ENCODE peak calls at places on chromosomes 1 and 21, in seven cellular contexts. Z is neural progenitor cell, N is PC-3, K is GM23248, O is HCT116, J is MM.1S, X is GM23338. I is an unnamed sample.

GRCh38 chr1:14071581-14071980 is 371.6 kb downstream of the PRDM2 start:
- DNase-seq in K (no peak), O (no peak), J (no peak), N (peak), X (no peak), Z (no peak), I (no peak)

GRCh38 chr21:32412162-32412997 is at the start of gene EVA1C:
- DNase-seq in N (peak), Z (peak), J (no peak), K (peak), O (no peak), X (peak), I (peak)

GRCh38 chr1:29236743-29236992 is 346 bp downstream of the PTPRU start:
- DNase-seq in O (no peak), Z (no peak), X (no peak), K (no peak), N (no peak), J (no peak), I (no peak)

GRCh38 chr21:16205527-16205926 is 475.7 kb downstream of the USP25 start:
- DNase-seq in O (no peak), N (no peak), J (no peak), X (no peak), Z (no peak), K (no peak), I (no peak)

GRCh38 chr1:170665625-170666024 is 1.7 kb downstream of the PRRX1 start:
- DNase-seq in K (peak), Z (peak), N (no peak), X (no peak), O (no peak), J (no peak), I (no peak)

GRCh38 chr1:160818207-160818935 is 22.4 kb downstream of the LY9 start:
- DNase-seq in K (no peak), O (no peak), J (no peak), N (no peak), Z (no peak), X (peak), I (no peak)

GRCh38 chr1:1114431-1114830 is 1.5 kb downstream of the C1orf159 start:
- DNase-seq in J (no peak), Z (no peak), K (no peak), O (no peak), N (no peak), X (no peak), I (no peak)

GRCh38 chr1:27719286-27720251 is 6.2 kb upstream of the FAM76A start:
- DNase-seq in J (peak), X (peak), O (no peak), K (peak), Z (no peak), N (peak), I (no peak)

GRCh38 chr1:195082183-195082582 is 1526.1 kb downstream of the KCNT2 start:
- DNase-seq in Z (no peak), K (peak), O (no peak), N (peak), X (no peak), J (no peak), I (no peak)

GRCh38 chr1:170377896-170378634 is 153.9 kb upstream of the GORAB start:
- DNase-seq in O (no peak), Z (no peak), J (no peak), N (no peak), K (no peak), X (no peak), I (no peak)

GRCh38 chr1:29352719-29353420 is 116.5 kb downstream of the PTPRU start:
- DNase-seq in Z (no peak), K (no peak), O (no peak), N (no peak), X (no peak), J (no peak), I (no peak)

GRCh38 chr1:96804649-96805048 is 83.1 kb downstream of the PTBP2 start:
- DNase-seq in Z (no peak), N (no peak), J (no peak), K (no peak), O (no peak), X (peak), I (no peak)

GRCh38 chr1:40834968-40835545 is 27.1 kb downstream of the CITED4 start:
- DNase-seq in O (no peak), K (no peak), J (no peak), N (no peak), Z (no peak), X (peak), I (no peak)

GRCh38 chr1:12344611-12345299 is 114.9 kb downstream of the VPS13D start:
- DNase-seq in O (no peak), N (no peak), J (no peak), X (no peak), K (no peak), Z (no peak), I (no peak)

GRCh38 chr21:38277501-38278111 is 20.8 kb downstream of the KCNJ15 start:
- DNase-seq in X (no peak), N (peak), O (no peak), K (peak), J (no peak), Z (no peak), I (peak)

GRCh38 chr1:60848583-60849188 is 233.7 kb upstream of the NFIA start:
- DNase-seq in J (peak), X (peak), N (peak), O (peak), K (peak), Z (peak), I (peak)

GRCh38 chr1:113978863-113979702 is at the start of gene OLFML3:
- DNase-seq in J (peak), X (peak), N (peak), O (peak), K (peak), Z (peak), I (peak)

GRCh38 chr1:27238032-27238431 is 3.6 kb downstream of the WDTC1 start:
- DNase-seq in X (no peak), Z (no peak), O (no peak), N (no peak), J (no peak), K (no peak), I (no peak)

GRCh38 chr1:37605061-37605650 is 9.4 kb upstream of the GNL2 start:
- DNase-seq in X (peak), K (no peak), Z (no peak), N (no peak), J (no peak), O (no peak), I (no peak)

GRCh38 chr21:38333290-38334272 is 76.8 kb downstream of the KCNJ15 start:
- DNase-seq in X (peak), N (no peak), K (no peak), O (no peak), Z (no peak), J (no peak), I (no peak)

GRCh38 chr1:174171078-174171477 is 11.8 kb downstream of the RABGAP1L start:
- DNase-seq in X (no peak), K (no peak), J (no peak), O (no peak), N (no peak), Z (no peak), I (no peak)

GRCh38 chr1:204266504-204267034 is 52.8 kb upstream of the GOLT1A start:
- DNase-seq in X (no peak), J (no peak), K (peak), N (no peak), Z (no peak), O (no peak), I (peak)

GRCh38 chr1:117541003-117541402 is 64.8 kb upstream of the TENT5C start:
- DNase-seq in X (no peak), K (peak), J (no peak), N (no peak), O (no peak), Z (no peak), I (peak)

DNA sequence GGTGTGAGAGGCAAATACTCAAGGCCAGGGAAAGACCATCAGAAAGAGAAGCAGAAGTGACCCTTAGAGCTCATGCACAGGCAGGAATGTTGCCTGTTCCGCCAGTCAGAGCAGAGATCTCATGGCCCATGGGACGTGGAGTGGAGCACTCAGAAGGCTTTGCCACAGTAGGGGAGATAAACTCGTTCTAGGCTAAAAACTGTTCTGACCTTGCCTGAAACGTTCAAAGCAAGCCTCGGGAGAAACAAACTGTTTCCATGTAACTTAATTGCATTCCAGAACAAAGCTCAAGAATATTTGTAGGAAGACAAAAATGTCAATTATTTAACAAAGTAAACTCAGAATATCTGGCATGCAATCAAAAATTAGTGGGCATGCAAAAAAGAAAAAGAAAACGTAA is 20.7 kb upstream of the SLC19A1 start:
- DNase-seq in J (no peak), K (no peak), O (no peak), Z (no peak), N (no peak), X (no peak), I (no peak)
- TF ChIP-seq EZH2phosphoT487 in J (no peak), K (no peak), O (no peak), Z (no peak), N (no peak), X (no peak), I (no peak)

GRCh38 chr21:27329255-27329851 is 362.5 kb upstream of the ADAMTS5 start:
- DNase-seq in J (no peak), N (peak), O (no peak), K (no peak), Z (no peak), X (no peak), I (no peak)
- TF ChIP-seq EZH2phosphoT487 in J (no peak), N (no peak), O (no peak), K (no peak), Z (no peak), X (no peak), I (no peak)

DNA sequence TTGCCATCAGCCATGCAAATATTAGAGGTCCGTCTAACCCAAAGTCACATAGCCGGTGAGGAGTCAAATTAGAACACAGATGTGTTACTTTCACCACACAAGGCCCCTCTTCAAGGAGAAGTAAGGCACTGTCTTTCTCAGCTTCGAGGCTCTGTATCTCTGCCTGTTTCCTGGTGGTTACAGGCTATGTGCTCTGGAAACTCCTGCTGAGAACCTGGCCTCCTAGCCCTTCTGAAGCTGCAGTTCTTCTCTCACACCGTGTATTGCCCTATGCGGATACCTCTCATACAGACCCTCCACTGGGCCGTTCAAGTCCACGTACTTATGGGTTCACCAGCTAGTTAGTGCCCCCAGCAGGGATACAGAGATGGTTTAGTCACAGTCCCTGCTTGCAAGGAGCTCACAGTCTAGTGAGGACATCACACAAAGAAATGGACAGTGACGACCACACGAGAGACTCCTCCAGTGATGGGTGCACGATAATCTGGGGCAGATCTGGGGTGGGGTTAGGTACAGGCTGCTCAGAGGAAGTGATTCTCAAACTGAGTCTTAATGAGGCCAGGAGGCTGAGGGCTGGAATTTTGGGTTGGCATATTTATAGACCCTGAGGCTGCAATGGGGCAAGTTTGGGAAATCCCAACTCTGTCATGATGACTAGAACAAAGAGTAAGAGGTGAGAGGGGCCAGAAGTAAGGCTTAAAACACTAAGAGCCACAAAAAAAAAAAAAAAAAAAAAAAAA is 22.8 kb upstream of the ELOA start:
- DNase-seq in O (no peak), N (no peak), K (peak), X (no peak), J (no peak), Z (no peak), I (no peak)
- TF ChIP-seq EZH2phosphoT487 in O (no peak), N (no peak), K (no peak), X (no peak), J (no peak), Z (no peak), I (no peak)

GRCh38 chr1:22670352-22670964 is 17.4 kb downstream of the C1QB start:
- DNase-seq in X (peak), O (no peak), J (no peak), Z (no peak), N (no peak), K (no peak), I (no peak)

GRCh38 chr1:22676916-22677601 is 24.0 kb downstream of the C1QB start:
- DNase-seq in O (no peak), N (no peak), X (peak), Z (peak), J (no peak), K (no peak), I (no peak)

GRCh38 chr1:22674410-22674749 is 21.3 kb downstream of the C1QB start:
- DNase-seq in Z (no peak), J (no peak), N (no peak), K (no peak), O (no peak), X (no peak), I (no peak)

GRCh38 chr1:22671999-22672398 is 19.0 kb downstream of the C1QB start:
- DNase-seq in Z (no peak), N (no peak), K (no peak), X (no peak), J (no peak), O (no peak), I (no peak)

GRCh38 chr1:22673486-22674409 is 20.7 kb downstream of the C1QB start:
- DNase-seq in X (peak), N (peak), J (no peak), O (peak), K (peak), Z (peak), I (peak)
- TF ChIP-seq EZH2phosphoT487 in X (no peak), N (no peak), J (no peak), O (no peak), K (no peak), Z (no peak), I (no peak)

GRCh38 chr1:110225212-110225611 is 15.1 kb downstream of the KCNC4 start:
- DNase-seq in J (no peak), Z (no peak), K (no peak), O (no peak), X (no peak), N (no peak), I (no peak)
- TF ChIP-seq EZH2phosphoT487 in J (no peak), Z (no peak), K (no peak), O (no peak), X (no peak), N (no peak), I (no peak)

I was measured in hepatocyte.